ENCODE peak calls at places on chromosome 17, in six cellular contexts. One of them, this sample, is unnamed. For H3K4me1, the result is how much of the 10 kb centered on the place peaks cover.

GRCh38 chr17:74778960-74779359 is 2.8 kb upstream of the NAT9 start:
- DNase-seq in A549: no peak
- DNase-seq in ovary: no peak
- DNase-seq in right lobe of liver: no peak
- DNase-seq in heart left ventricle: no peak
- DNase-seq in adrenal gland: no peak
- DNase-seq in this sample: no peak

GRCh38 chr17:34442387-34443111 is 79.5 kb upstream of the CCL1 start:
- DNase-seq in right lobe of liver: no peak
- DNase-seq in A549: no peak
- DNase-seq in adrenal gland: no peak
- DNase-seq in heart left ventricle: no peak
- DNase-seq in ovary: no peak
- DNase-seq in this sample: no peak

GRCh38 chr17:38333635-38334295 is 10.0 kb downstream of the GPR179 start:
- DNase-seq in right lobe of liver: peak
- DNase-seq in heart left ventricle: no peak
- DNase-seq in adrenal gland: no peak
- DNase-seq in ovary: no peak
- DNase-seq in A549: peak
- DNase-seq in this sample: no peak

GRCh38 chr17:64385187-64386083 is 5.2 kb downstream of the PECAM1 start:
- DNase-seq in adrenal gland: peak
- DNase-seq in right lobe of liver: no peak
- DNase-seq in A549: peak
- DNase-seq in heart left ventricle: peak
- DNase-seq in ovary: peak
- DNase-seq in this sample: peak

GRCh38 chr17:37774508-37774907 is 29.6 kb upstream of the HNF1B start:
- DNase-seq in right lobe of liver: no peak
- DNase-seq in adrenal gland: no peak
- DNase-seq in ovary: no peak
- DNase-seq in heart left ventricle: no peak
- DNase-seq in A549: no peak
- DNase-seq in this sample: no peak

GRCh38 chr17:79026345-79027273 is 2.6 kb downstream of the C1QTNF1 start:
- DNase-seq in ovary: peak
- DNase-seq in right lobe of liver: peak
- DNase-seq in heart left ventricle: peak
- DNase-seq in A549: peak
- DNase-seq in adrenal gland: peak
- DNase-seq in this sample: peak

GRCh38 chr17:69142473-69142802 is 743 bp upstream of the ABCA6 start:
- DNase-seq in ovary: no peak
- DNase-seq in right lobe of liver: no peak
- DNase-seq in A549: no peak
- DNase-seq in adrenal gland: no peak
- DNase-seq in heart left ventricle: no peak
- DNase-seq in this sample: no peak

GRCh38 chr17:31318298-31319190 is 2.9 kb downstream of the EVI2A start:
- DNase-seq in heart left ventricle: no peak
- DNase-seq in adrenal gland: peak
- DNase-seq in ovary: peak
- DNase-seq in A549: no peak
- DNase-seq in right lobe of liver: no peak
- DNase-seq in this sample: peak

GRCh38 chr17:39199986-39200879 is at the start of gene RPL19:
- DNase-seq in ovary: peak
- DNase-seq in adrenal gland: peak
- DNase-seq in right lobe of liver: peak
- DNase-seq in heart left ventricle: peak
- DNase-seq in A549: peak
- DNase-seq in this sample: peak

GRCh38 chr17:37607637-37608368 is 1.4 kb downstream of the SYNRG start:
- DNase-seq in adrenal gland: no peak
- DNase-seq in ovary: no peak
- DNase-seq in right lobe of liver: no peak
- DNase-seq in heart left ventricle: no peak
- DNase-seq in A549: no peak
- DNase-seq in this sample: no peak

GRCh38 chr17:28599311-28600184 is 723 bp upstream of the SPAG5 start:
- DNase-seq in adrenal gland: peak
- DNase-seq in right lobe of liver: peak
- DNase-seq in A549: peak
- DNase-seq in ovary: peak
- DNase-seq in heart left ventricle: peak
- DNase-seq in this sample: peak

GRCh38 chr17:17071531-17072360 is 29.5 kb downstream of the MPRIP start:
- DNase-seq in ovary: no peak
- DNase-seq in right lobe of liver: peak
- DNase-seq in adrenal gland: peak
- DNase-seq in A549: no peak
- DNase-seq in heart left ventricle: peak
- DNase-seq in this sample: peak

GRCh38 chr17:21774263-21774662 is 81.9 kb downstream of the KCNJ18 start:
- DNase-seq in A549: no peak
- DNase-seq in right lobe of liver: no peak
- DNase-seq in adrenal gland: no peak
- DNase-seq in ovary: no peak
- DNase-seq in heart left ventricle: no peak
- DNase-seq in this sample: no peak

DNA sequence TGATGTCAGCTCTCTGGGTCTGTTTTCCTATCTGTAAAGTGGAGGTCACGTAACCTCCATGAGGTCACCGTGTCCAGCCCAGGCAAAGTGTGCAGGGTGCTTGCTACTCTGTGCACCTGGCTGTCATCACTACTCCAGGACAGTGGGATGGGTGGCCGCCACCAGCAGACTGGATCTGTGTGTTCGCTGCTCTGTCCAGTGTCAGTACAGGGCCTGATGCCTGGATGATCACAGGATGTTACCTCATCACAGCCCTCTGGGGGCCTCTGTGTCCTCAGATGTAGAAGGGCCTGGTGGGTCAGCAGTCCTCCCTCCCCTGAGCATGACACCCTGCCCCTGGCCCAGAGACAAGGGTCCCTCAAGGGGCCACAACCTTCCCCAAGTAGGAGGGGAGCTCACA is 80.0 kb downstream of the KCNJ18 start:
- DNase-seq in right lobe of liver: no peak
- DNase-seq in A549: no peak
- DNase-seq in adrenal gland: peak
- DNase-seq in heart left ventricle: no peak
- DNase-seq in ovary: no peak
- DNase-seq in this sample: no peak
- H3K4me1 ChIP-seq in right lobe of liver: under half
- H3K4me1 ChIP-seq in A549: under half
- H3K4me1 ChIP-seq in adrenal gland: under half
- H3K4me1 ChIP-seq in heart left ventricle: under half
- H3K4me1 ChIP-seq in ovary: under half
- H3K4me1 ChIP-seq in this sample: under half

GRCh38 chr17:56960596-56961538 is at the start of gene COIL:
- DNase-seq in heart left ventricle: peak
- DNase-seq in A549: peak
- DNase-seq in right lobe of liver: peak
- DNase-seq in ovary: peak
- DNase-seq in adrenal gland: peak
- DNase-seq in this sample: peak
- TF ChIP-seq POLR2A in heart left ventricle: peak
- TF ChIP-seq POLR2A in A549: peak
- TF ChIP-seq POLR2A in right lobe of liver: peak
- TF ChIP-seq POLR2A in ovary: peak
- TF ChIP-seq POLR2A in adrenal gland: peak
- TF ChIP-seq POLR2A in this sample: peak

GRCh38 chr17:45313927-45314760 is 2.7 kb downstream of the MAP3K14 start:
- DNase-seq in A549: no peak
- DNase-seq in heart left ventricle: no peak
- DNase-seq in ovary: no peak
- DNase-seq in adrenal gland: no peak
- DNase-seq in right lobe of liver: no peak
- DNase-seq in this sample: no peak

GRCh38 chr17:45316271-45317112 is at the start of gene MAP3K14:
- DNase-seq in heart left ventricle: peak
- DNase-seq in right lobe of liver: no peak
- DNase-seq in adrenal gland: peak
- DNase-seq in ovary: peak
- DNase-seq in A549: no peak
- DNase-seq in this sample: peak

GRCh38 chr17:45313419-45313771 is 3.4 kb downstream of the MAP3K14 start:
- DNase-seq in adrenal gland: no peak
- DNase-seq in heart left ventricle: no peak
- DNase-seq in A549: no peak
- DNase-seq in ovary: no peak
- DNase-seq in right lobe of liver: peak
- DNase-seq in this sample: no peak

GRCh38 chr17:45315583-45316270 is 1.1 kb downstream of the MAP3K14 start:
- DNase-seq in A549: no peak
- DNase-seq in heart left ventricle: no peak
- DNase-seq in adrenal gland: no peak
- DNase-seq in right lobe of liver: no peak
- DNase-seq in ovary: no peak
- DNase-seq in this sample: no peak

GRCh38 chr17:45314761-45315549 is 1.9 kb downstream of the MAP3K14 start:
- DNase-seq in heart left ventricle: no peak
- DNase-seq in right lobe of liver: no peak
- DNase-seq in ovary: no peak
- DNase-seq in adrenal gland: no peak
- DNase-seq in A549: peak
- DNase-seq in this sample: no peak
- H3K4me3 ChIP-seq in heart left ventricle: peak
- H3K4me3 ChIP-seq in right lobe of liver: peak
- H3K4me3 ChIP-seq in ovary: peak
- H3K4me3 ChIP-seq in adrenal gland: peak
- H3K4me3 ChIP-seq in A549: peak
- H3K4me3 ChIP-seq in this sample: no peak

DNA sequence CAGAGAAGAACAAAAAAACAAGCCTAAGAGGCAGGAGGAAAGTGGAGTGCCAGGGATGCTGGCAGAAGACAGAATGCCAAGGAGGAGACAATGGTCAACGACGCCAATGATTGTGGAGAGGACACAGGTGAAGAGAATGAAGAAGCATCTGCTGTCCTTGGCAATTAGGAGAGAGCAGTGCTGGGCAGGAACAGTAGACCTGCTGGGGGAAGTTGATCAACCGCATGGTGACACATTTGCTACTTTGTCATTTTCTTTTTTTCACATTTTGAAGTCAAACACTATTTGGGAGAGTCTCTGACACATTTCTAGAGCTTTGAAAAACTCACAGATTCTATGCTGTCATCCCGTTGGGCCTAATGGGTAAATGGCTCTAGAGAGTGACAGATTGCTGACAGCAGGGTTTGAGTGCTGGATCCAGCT is 1.1 kb upstream of the PIK3R6 start:
- DNase-seq in heart left ventricle: no peak
- DNase-seq in ovary: no peak
- DNase-seq in right lobe of liver: no peak
- DNase-seq in A549: no peak
- DNase-seq in adrenal gland: no peak
- DNase-seq in this sample: no peak
- H3K4me1 ChIP-seq in heart left ventricle: under half
- H3K4me1 ChIP-seq in ovary: under half
- H3K4me1 ChIP-seq in right lobe of liver: under half
- H3K4me1 ChIP-seq in A549: under half
- H3K4me1 ChIP-seq in adrenal gland: under half
- H3K4me1 ChIP-seq in this sample: under half

GRCh38 chr17:15262291-15263205 is 2.6 kb downstream of the PMP22 start:
- DNase-seq in adrenal gland: peak
- DNase-seq in heart left ventricle: peak
- DNase-seq in ovary: peak
- DNase-seq in right lobe of liver: peak
- DNase-seq in A549: peak
- DNase-seq in this sample: peak
- TF ChIP-seq POLR2A in adrenal gland: peak
- TF ChIP-seq POLR2A in heart left ventricle: peak
- TF ChIP-seq POLR2A in ovary: peak
- TF ChIP-seq POLR2A in right lobe of liver: peak
- TF ChIP-seq POLR2A in A549: peak
- TF ChIP-seq POLR2A in this sample: peak

DNA sequence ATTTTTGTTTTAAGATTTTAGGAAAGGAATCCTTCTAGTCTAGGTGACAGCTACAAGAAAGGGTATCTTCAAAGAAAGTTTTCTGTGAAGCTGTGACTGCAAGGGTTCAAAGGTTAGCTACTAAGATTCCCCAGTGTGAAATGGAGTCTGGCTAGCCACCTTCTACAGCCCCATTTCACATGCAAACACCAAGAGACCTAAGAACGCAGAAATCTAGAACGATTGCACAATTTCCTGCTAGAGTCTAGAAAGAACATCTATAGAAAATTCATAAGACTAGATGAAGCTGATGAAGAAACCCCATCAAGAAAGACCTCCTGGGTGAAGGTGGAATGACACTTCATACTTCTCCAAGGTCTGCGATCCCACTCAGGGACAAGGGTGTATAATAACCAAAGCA is 77.1 kb downstream of the STX8 start:
- DNase-seq in A549: no peak
- DNase-seq in right lobe of liver: no peak
- DNase-seq in adrenal gland: no peak
- DNase-seq in heart left ventricle: no peak
- DNase-seq in ovary: no peak
- DNase-seq in this sample: no peak
- H3K4me3 ChIP-seq in A549: no peak
- H3K4me3 ChIP-seq in right lobe of liver: no peak
- H3K4me3 ChIP-seq in adrenal gland: no peak
- H3K4me3 ChIP-seq in heart left ventricle: no peak
- H3K4me3 ChIP-seq in ovary: no peak
- H3K4me3 ChIP-seq in this sample: no peak

DNA sequence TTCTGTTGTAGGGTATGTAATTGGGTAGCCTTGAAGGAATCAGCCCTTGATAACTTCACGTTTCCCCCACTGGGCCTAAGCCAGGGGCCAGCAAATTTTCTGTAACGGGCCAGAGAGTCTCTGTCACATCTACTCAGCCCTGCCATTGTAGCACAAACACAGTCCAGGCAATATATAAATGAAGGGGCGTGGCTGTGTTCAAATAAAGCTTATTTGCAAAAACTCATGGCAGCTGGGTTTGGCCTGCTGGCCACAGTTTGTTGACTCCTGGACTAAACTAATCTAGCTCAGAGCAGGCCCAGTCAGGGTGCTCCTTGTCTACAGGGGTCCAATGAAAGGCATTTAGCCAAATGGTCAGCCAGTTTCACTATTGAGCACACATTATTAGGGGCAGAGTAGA is 141.6 kb downstream of the CCDC182 start:
- DNase-seq in ovary: no peak
- DNase-seq in A549: no peak
- DNase-seq in adrenal gland: no peak
- DNase-seq in heart left ventricle: no peak
- DNase-seq in right lobe of liver: no peak
- DNase-seq in this sample: no peak
- H3K4me1 ChIP-seq in ovary: under half
- H3K4me1 ChIP-seq in A549: under half
- H3K4me1 ChIP-seq in adrenal gland: under half
- H3K4me1 ChIP-seq in heart left ventricle: half or more
- H3K4me1 ChIP-seq in right lobe of liver: under half
- H3K4me1 ChIP-seq in this sample: under half